ENCODE peak calls at places on chromosomes 11 and 22, in nine cellular contexts. U is epithelial cell of proximal tubule; P is nephron progenitor cell; V is activated T-cell treated with anti-CD3 and anti-CD28 coated beads, Interleukin-2, amount 50 U/mL, for 4 hours; L is Caco-2; Y is kidney tubule cell; R is HFF-Myc; M is T-helper 9 cell; B is NCI-H1105. E is an unnamed sample.

GRCh38 chr11:1842149-1843097 is 3.6 kb downstream of the TNNI2 start:
- DNase-seq in B (no peak), Y (no peak), V (no peak), M (no peak), P (no peak), L (no peak), R (no peak), U (no peak), E (no peak)

GRCh38 chr11:73288873-73289707 is 17.0 kb downstream of the P2RY6 start:
- DNase-seq in P (peak; percentile 76), U (peak; percentile 42), L (peak; percentile 88), V (peak; percentile 28), Y (peak; percentile 98), B (peak; percentile 40), R (no peak), M (peak; percentile 32), E (no peak)

GRCh38 chr22:40415531-40416266 is 45.3 kb downstream of the SGSM3 start:
- DNase-seq in R (no peak), Y (no peak), M (no peak), P (no peak), V (no peak), U (no peak), L (no peak), B (no peak), E (no peak)

GRCh38 chr11:44760917-44761545 is 34.3 kb downstream of the TSPAN18 start:
- DNase-seq in M (no peak), L (no peak), P (no peak), U (peak; percentile 68), B (no peak), V (no peak), Y (peak; percentile 79), R (no peak), E (peak; percentile 52)

GRCh38 chr11:17772704-17773600 is 38.4 kb downstream of the KCNC1 start:
- DNase-seq in U (no peak), R (no peak), P (peak; percentile 3), M (no peak), B (no peak), L (peak; percentile 19), Y (no peak), V (no peak), E (no peak)

GRCh38 chr11:134853972-134854371 is 441.9 kb upstream of the B3GAT1 start:
- DNase-seq in B (no peak), R (no peak), V (no peak), M (no peak), Y (no peak), U (no peak), L (no peak), P (no peak), E (no peak)

GRCh38 chr11:44016546-44017442 is 31.0 kb upstream of the ACCSL start:
- DNase-seq in Y (no peak), L (no peak), R (no peak), V (no peak), U (no peak), M (no peak), B (no peak), P (no peak), E (no peak)

GRCh38 chr11:40273192-40273732 is 1186.2 kb downstream of the LRRC4C start:
- DNase-seq in B (no peak), U (no peak), M (no peak), V (no peak), R (no peak), L (no peak), P (no peak), Y (no peak), E (no peak)

GRCh38 chr11:94028436-94028835 is 7.3 kb downstream of the HEPHL1 start:
- DNase-seq in B (no peak), V (no peak), R (peak; percentile 4), U (peak; percentile 75), M (no peak), P (no peak), L (peak; percentile 50), Y (peak; percentile 97), E (peak; percentile 70)

GRCh38 chr11:36191941-36192340 is 97.3 kb downstream of the COMMD9 start:
- DNase-seq in V (no peak), B (no peak), L (no peak), M (no peak), U (no peak), P (no peak), R (no peak), Y (no peak), E (no peak)

GRCh38 chr11:130528862-130529261 is 80.4 kb downstream of the ADAMTS15 start:
- DNase-seq in P (no peak), B (no peak), M (no peak), R (no peak), V (no peak), L (no peak), Y (no peak), U (no peak), E (no peak)

E was measured in AG04450.